ENCODE peak calls at places on chromosome 16, in five cellular contexts. One of them, this sample, is unnamed.

GRCh38 chr16:28875134-28876015 is 2.9 kb upstream of the ATP2A1 start:
- DNase-seq in spleen: peak; percentile 65
- DNase-seq in progenitor cell of endocrine pancreas: no peak
- DNase-seq in MG63: peak; percentile 31
- DNase-seq in amniotic stem cell: no peak
- DNase-seq in this sample: no peak

GRCh38 chr16:54493076-54493475 is 206.5 kb upstream of the IRX3 start:
- DNase-seq in progenitor cell of endocrine pancreas: no peak
- DNase-seq in amniotic stem cell: no peak
- DNase-seq in spleen: no peak
- DNase-seq in MG63: peak; percentile 52
- DNase-seq in this sample: no peak

GRCh38 chr16:3971706-3972105 is 91.2 kb upstream of the CREBBP start:
- DNase-seq in progenitor cell of endocrine pancreas: no peak
- DNase-seq in MG63: no peak
- DNase-seq in spleen: no peak
- DNase-seq in amniotic stem cell: no peak
- DNase-seq in this sample: no peak

GRCh38 chr16:21239646-21240045 is 6.1 kb downstream of the ANKS4B start:
- DNase-seq in MG63: no peak
- DNase-seq in amniotic stem cell: no peak
- DNase-seq in progenitor cell of endocrine pancreas: no peak
- DNase-seq in spleen: no peak
- DNase-seq in this sample: no peak

GRCh38 chr16:58474296-58474695 is 25.6 kb upstream of the NDRG4 start:
- DNase-seq in progenitor cell of endocrine pancreas: no peak
- DNase-seq in amniotic stem cell: no peak
- DNase-seq in spleen: no peak
- DNase-seq in MG63: no peak
- DNase-seq in this sample: no peak

GRCh38 chr16:81073560-81074330 is 3.3 kb downstream of the C16orf46 start:
- DNase-seq in MG63: no peak
- DNase-seq in progenitor cell of endocrine pancreas: no peak
- DNase-seq in amniotic stem cell: no peak
- DNase-seq in spleen: no peak
- DNase-seq in this sample: no peak

GRCh38 chr16:10538583-10538982 is 41.8 kb downstream of the EMP2 start:
- DNase-seq in MG63: no peak
- DNase-seq in progenitor cell of endocrine pancreas: no peak
- DNase-seq in amniotic stem cell: no peak
- DNase-seq in spleen: no peak
- DNase-seq in this sample: no peak

GRCh38 chr16:88665148-88665547 is 2.3 kb upstream of the MVD start:
- DNase-seq in spleen: no peak
- DNase-seq in MG63: no peak
- DNase-seq in progenitor cell of endocrine pancreas: no peak
- DNase-seq in amniotic stem cell: no peak
- DNase-seq in this sample: no peak

GRCh38 chr16:52912565-52913173 is 140.0 kb downstream of the CHD9NB start:
- DNase-seq in amniotic stem cell: no peak
- DNase-seq in MG63: peak; percentile 69
- DNase-seq in spleen: no peak
- DNase-seq in progenitor cell of endocrine pancreas: peak; percentile 61
- DNase-seq in this sample: peak; percentile 66

GRCh38 chr16:86515780-86516617 is 5.7 kb downstream of the FOXF1 start:
- DNase-seq in MG63: peak; percentile 69
- DNase-seq in progenitor cell of endocrine pancreas: no peak
- DNase-seq in amniotic stem cell: no peak
- DNase-seq in spleen: no peak
- DNase-seq in this sample: no peak

GRCh38 chr16:14501331-14502255 is 128.5 kb downstream of the PARN start:
- DNase-seq in progenitor cell of endocrine pancreas: no peak
- DNase-seq in amniotic stem cell: peak; percentile 58
- DNase-seq in spleen: no peak
- DNase-seq in MG63: peak; percentile 96
- DNase-seq in this sample: peak; percentile 90

GRCh38 chr16:57358527-57359095 is at the start of gene CCL22:
- DNase-seq in amniotic stem cell: no peak
- DNase-seq in spleen: no peak
- DNase-seq in MG63: no peak
- DNase-seq in progenitor cell of endocrine pancreas: no peak
- DNase-seq in this sample: no peak

GRCh38 chr16:82432261-82432660 is 194.5 kb upstream of the CDH13 start:
- DNase-seq in MG63: no peak
- DNase-seq in spleen: no peak
- DNase-seq in progenitor cell of endocrine pancreas: no peak
- DNase-seq in amniotic stem cell: no peak
- DNase-seq in this sample: no peak

GRCh38 chr16:72793716-72794115 is 254.2 kb downstream of the ZFHX3 start:
- DNase-seq in amniotic stem cell: no peak
- DNase-seq in spleen: no peak
- DNase-seq in progenitor cell of endocrine pancreas: no peak
- DNase-seq in MG63: no peak
- DNase-seq in this sample: no peak

GRCh38 chr16:72072514-72073342 is 9.7 kb downstream of the HPR start:
- DNase-seq in progenitor cell of endocrine pancreas: no peak
- DNase-seq in MG63: no peak
- DNase-seq in spleen: no peak
- DNase-seq in amniotic stem cell: no peak
- DNase-seq in this sample: no peak

GRCh38 chr16:27974896-27975540 is 88.5 kb downstream of the GSG1L start:
- DNase-seq in spleen: peak; percentile 12
- DNase-seq in progenitor cell of endocrine pancreas: no peak
- DNase-seq in MG63: no peak
- DNase-seq in amniotic stem cell: no peak
- DNase-seq in this sample: peak; percentile 26

GRCh38 chr16:906296-906695 is 64.5 kb downstream of the LMF1 start:
- DNase-seq in amniotic stem cell: no peak
- DNase-seq in spleen: no peak
- DNase-seq in MG63: no peak
- DNase-seq in progenitor cell of endocrine pancreas: no peak
- DNase-seq in this sample: no peak

GRCh38 chr16:85712841-85713240 is 24.1 kb upstream of the GINS2 start:
- DNase-seq in MG63: no peak
- DNase-seq in spleen: no peak
- DNase-seq in progenitor cell of endocrine pancreas: no peak
- DNase-seq in amniotic stem cell: no peak
- DNase-seq in this sample: no peak

GRCh38 chr16:89720859-89721643 is at the start of the genes VPS9D1 and ZNF276:
- DNase-seq in amniotic stem cell: peak; percentile 41
- DNase-seq in MG63: peak; percentile 80
- DNase-seq in spleen: peak; percentile 97
- DNase-seq in progenitor cell of endocrine pancreas: peak; percentile 64
- DNase-seq in this sample: peak; percentile 95

GRCh38 chr16:88759245-88759975 is 25.6 kb downstream of the PIEZO1 start:
- DNase-seq in progenitor cell of endocrine pancreas: no peak
- DNase-seq in MG63: no peak
- DNase-seq in amniotic stem cell: no peak
- DNase-seq in spleen: peak; percentile 88
- DNase-seq in this sample: peak; percentile 84

GRCh38 chr16:525520-526180 is 1.9 kb upstream of the CAPN15 start:
- DNase-seq in spleen: no peak
- DNase-seq in progenitor cell of endocrine pancreas: no peak
- DNase-seq in amniotic stem cell: peak; percentile 86
- DNase-seq in MG63: peak; percentile 80
- DNase-seq in this sample: no peak

This sample was measured in upper lobe of right lung.